ENCODE peak calls at places on chromosomes 16 and 17, in five cellular contexts. K is GM06990, M is AG04450, I is Peyer's patch, G is AG04449. Q is an unnamed sample.

GRCh38 chr16:85752511-85753420 is 1.9 kb upstream of the C16orf74 start:
- DNase-seq in K (peak), M (no peak), I (peak), G (no peak), Q (no peak)

GRCh38 chr16:69894675-69895074 is 56.5 kb upstream of the CLEC18A start:
- DNase-seq in K (no peak), M (no peak), I (no peak), G (no peak), Q (no peak)

GRCh38 chr17:48610282-48611211 is at the start of gene HOXB7:
- DNase-seq in K (peak), M (no peak), I (peak), G (no peak), Q (peak)

GRCh38 chr16:48499822-48500440 is 110.0 kb downstream of the N4BP1 start:
- DNase-seq in K (no peak), M (peak), I (no peak), G (peak), Q (no peak)

GRCh38 chr17:56635640-56636039 is 42.1 kb downstream of the NOG start:
- DNase-seq in K (no peak), M (no peak), I (no peak), G (no peak), Q (no peak)

GRCh38 chr17:5122586-5123342 is 6.9 kb downstream of the USP6 start:
- DNase-seq in K (no peak), M (no peak), I (peak), G (no peak), Q (peak)

GRCh38 chr17:78889525-78889924 is 13.5 kb downstream of the CEP295NL start:
- DNase-seq in K (peak), M (no peak), I (no peak), G (no peak), Q (peak)

GRCh38 chr16:87407511-87408112 is 15.5 kb downstream of the MAP1LC3B start:
- DNase-seq in K (peak), M (no peak), I (peak), G (no peak), Q (no peak)

GRCh38 chr16:8572919-8573724 is 17.2 kb downstream of the TMEM114 start:
- DNase-seq in K (no peak), M (no peak), I (no peak), G (no peak), Q (no peak)

GRCh38 chr17:16920628-16921020 is 51.3 kb downstream of the TNFRSF13B start:
- DNase-seq in K (no peak), M (no peak), I (no peak), G (no peak), Q (no peak)

GRCh38 chr17:75994802-75995350 is 5.8 kb upstream of the CDK3 start:
- DNase-seq in K (no peak), M (no peak), I (no peak), G (no peak), Q (no peak)

GRCh38 chr17:75995385-75995925 is 5.2 kb upstream of the CDK3 start:
- DNase-seq in K (no peak), M (no peak), I (no peak), G (no peak), Q (no peak)

GRCh38 chr17:75998327-75998795 is 2.3 kb upstream of the CDK3 start:
- DNase-seq in K (no peak), M (no peak), I (no peak), G (no peak), Q (peak)

GRCh38 chr17:76000016-76000754 is 470 bp upstream of the CDK3 start:
- DNase-seq in K (peak), M (no peak), I (peak), G (no peak), Q (peak)

GRCh38 chr17:75996665-75997590 is 3.7 kb upstream of the CDK3 start:
- DNase-seq in K (peak), M (no peak), I (peak), G (no peak), Q (peak)
- TF ChIP-seq CTCF in K (no peak), M (no peak), I (no peak), G (no peak), Q (no peak)

DNA sequence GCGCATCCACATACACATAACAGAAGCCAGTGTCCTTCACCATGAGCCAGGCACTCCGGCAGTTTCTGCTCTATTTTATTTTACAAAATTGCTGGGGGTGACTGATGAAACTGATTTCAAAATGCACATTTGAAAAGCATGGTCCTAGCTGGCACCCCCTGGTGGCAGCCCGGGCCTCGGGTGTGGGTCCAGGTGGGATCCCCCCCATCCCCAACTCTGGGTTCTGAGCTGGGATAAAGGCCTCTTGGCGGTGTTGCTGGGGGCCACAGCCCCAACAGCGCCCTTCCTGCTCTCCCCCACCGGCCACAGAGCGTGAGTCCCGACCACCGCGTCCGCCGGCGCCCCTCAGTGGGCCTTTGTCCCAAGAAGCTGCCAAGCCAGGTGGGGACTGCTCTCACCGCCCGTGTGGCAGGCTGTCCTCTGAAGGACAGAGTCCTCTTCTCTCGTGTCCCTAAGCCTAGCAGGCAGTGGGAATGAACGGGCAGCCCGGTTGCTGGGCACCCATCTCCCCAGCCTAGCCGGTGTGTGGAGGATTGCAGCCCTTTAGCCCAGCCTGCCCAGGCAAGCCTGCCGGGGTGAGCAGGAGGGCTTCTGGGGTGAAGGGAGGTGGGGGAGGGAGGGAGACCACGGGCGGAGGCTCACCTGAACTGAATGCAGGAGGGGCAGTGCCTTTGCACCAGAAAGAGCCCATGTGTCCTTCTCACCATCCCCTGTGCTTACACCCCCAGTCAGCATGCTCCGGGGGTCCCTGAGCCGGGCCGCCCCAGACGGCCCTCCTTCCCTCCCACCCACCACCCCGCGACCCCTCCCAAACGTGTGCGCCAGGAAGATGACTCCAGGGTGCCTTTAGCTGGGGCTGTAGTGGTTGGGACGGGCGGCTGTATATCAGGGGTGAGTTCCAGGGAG is 898 bp downstream of the SNAI3 start:
- DNase-seq in K (peak), M (no peak), I (no peak), G (no peak), Q (peak)
- TF ChIP-seq CTCF in K (peak), M (peak), I (peak), G (peak), Q (peak)

DNA sequence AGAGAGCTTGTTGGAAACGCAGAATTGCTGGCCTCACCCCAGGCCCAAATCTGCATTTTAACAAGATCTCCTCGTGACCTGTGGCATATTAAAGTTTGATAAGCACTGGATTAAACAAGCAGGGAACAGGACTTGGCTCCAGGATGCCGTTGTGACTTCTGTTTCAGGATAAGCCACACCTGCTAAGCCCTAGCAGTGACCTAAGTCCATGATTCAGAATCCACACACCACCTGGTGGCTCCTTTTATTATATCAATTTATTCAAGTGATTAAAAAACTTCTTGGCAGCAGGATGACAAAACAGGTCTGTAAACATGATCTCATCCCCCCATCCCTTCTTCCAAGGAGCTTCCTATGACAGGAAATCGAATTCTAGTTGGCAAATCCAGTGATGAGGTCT is 9.1 kb downstream of the NAGPA start:
- DNase-seq in K (no peak), M (no peak), I (no peak), G (no peak), Q (no peak)
- TF ChIP-seq CTCF in K (peak), M (peak), I (peak), G (no peak), Q (no peak)

GRCh38 chr17:44673893-44674292 is 15.7 kb downstream of the CCDC43 start:
- DNase-seq in K (no peak), M (no peak), I (no peak), G (no peak), Q (no peak)

GRCh38 chr17:44677136-44677535 is 12.4 kb downstream of the CCDC43 start:
- DNase-seq in K (no peak), M (no peak), I (no peak), G (no peak), Q (no peak)

DNA sequence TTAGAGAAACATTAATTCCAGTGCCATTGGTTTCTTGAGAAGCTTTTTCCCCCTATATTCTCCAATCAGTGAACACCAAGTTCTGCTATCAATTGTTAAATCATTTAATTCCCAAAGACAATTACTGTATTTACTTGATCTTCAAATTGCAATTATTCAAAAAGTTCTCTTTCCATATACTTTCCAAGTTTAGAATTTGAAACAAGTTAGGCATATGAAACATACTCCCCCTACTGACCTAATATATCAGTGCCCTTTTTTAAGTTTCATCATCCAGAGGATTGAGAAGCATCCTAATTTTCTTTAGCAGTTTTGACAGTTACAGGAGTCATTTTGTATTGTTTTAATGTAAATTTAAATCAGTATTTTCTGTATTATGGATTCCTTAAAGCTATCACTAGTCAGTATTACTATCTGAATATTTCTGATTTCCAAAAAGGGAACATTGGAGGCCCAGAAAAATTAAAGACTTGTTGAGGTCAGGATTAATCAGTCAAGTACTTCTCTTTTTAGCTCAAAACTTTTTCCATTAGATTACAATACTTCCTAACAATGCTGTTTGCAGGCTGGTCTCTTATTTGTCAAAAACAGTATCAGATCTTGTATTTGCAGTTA is 16.3 kb downstream of the MEIOC start:
- DNase-seq in K (no peak), M (no peak), I (no peak), G (no peak), Q (no peak)
- TF ChIP-seq CTCF in K (peak), M (peak), I (peak), G (peak), Q (peak)

DNA sequence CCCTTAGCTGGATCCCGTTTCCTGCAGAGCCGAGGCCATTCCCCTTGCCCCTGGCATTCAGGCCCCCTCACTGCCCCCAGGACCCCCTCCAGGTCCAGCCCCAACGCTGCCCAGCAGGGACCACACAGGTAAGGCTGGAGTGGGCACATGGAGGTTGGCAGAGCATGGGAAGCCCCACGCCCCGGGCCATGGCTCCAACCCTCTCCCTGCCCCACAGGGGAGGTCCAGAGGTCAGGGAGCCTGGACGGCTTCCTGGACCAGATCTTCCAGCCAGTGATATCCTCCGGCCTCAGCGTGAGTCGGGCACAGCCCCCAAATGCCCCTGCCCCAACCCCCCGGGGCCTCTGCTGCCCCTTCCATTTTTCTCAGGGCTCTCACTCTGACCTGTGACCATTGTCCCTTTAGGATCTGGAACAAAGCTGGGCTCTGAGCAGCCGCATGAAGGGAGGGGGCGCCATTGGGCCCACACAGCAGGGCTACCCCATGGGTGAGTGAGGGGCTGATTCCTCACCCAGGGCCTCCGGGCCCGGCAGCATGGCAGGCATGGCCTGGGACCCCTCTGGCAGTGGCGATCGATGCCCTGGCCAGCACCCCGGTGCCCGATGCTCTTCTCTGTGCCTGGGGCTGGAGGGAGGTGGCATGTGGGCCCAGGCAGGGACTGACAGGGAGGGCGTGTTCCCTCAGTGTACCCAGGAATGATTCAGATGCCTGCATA is 18.5 kb upstream of the SMIM5 start:
- DNase-seq in K (no peak), M (no peak), I (no peak), G (no peak), Q (no peak)
- TF ChIP-seq CTCF in K (no peak), M (no peak), I (no peak), G (no peak), Q (no peak)

DNA sequence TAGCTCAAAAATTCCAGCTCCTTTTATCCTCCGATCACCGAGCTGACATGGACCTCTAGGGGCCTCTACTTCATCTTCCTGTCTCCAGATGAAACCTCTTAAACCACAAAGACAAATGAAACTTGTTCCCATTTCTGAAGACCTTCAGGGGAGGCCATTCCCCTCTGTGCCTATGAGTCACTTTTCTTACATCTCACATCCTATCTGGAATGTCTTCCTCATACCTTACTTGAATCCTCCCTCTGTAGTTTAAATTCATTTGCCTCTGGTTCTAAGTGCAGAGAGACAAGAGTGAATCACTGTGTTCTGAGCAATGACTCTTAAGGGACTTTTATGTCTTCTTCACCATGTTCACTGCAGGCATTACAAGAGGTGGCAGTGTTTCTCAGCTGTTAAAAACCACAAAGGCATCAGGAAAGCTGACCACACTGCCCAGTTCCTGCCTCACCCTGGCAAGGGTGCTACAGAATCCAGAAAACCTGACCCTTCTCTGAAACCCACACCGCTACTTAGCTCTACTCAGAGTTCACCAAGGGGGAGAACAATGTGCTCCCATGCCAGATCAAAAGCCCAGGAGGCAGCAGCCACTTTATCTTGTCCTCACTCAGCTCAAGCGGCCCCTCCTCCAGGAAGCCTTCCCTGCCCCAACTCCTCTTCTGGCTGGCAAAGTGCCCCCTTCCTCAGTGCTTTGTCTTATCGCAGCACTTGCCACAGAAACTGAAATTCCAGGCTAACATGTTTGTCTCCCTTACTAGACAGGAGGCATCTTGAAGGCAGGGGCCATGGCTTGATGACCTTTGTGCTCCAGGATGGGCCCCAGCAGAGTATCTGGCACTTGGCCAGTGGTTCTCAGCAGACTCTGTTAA is 6.4 kb downstream of the CUEDC1 start:
- DNase-seq in K (no peak), M (peak), I (no peak), G (peak), Q (no peak)
- TF ChIP-seq CTCF in K (no peak), M (no peak), I (no peak), G (no peak), Q (peak)